ENCODE peak calls at places on chromosomes 12 and 14, in four cellular contexts. One of them, this sample, is unnamed.

GRCh38 chr12:88035907-88036289 is 6.7 kb upstream of the C12orf50 start:
- DNase-seq in GM12878: no peak
- DNase-seq in K562: no peak
- DNase-seq in HEK293T: peak
- DNase-seq in this sample: no peak

GRCh38 chr12:87603727-87604126 is 425.5 kb downstream of the C12orf50 start:
- DNase-seq in K562: no peak
- DNase-seq in GM12878: no peak
- DNase-seq in HEK293T: no peak
- DNase-seq in this sample: no peak

GRCh38 chr12:54388214-54389138 is 3.9 kb upstream of the ZNF385A start:
- DNase-seq in HEK293T: no peak
- DNase-seq in K562: peak
- DNase-seq in GM12878: no peak
- DNase-seq in this sample: no peak

GRCh38 chr12:32134144-32134888 is 27.7 kb downstream of the BICD1 start:
- DNase-seq in K562: no peak
- DNase-seq in HEK293T: no peak
- DNase-seq in GM12878: peak
- DNase-seq in this sample: no peak

GRCh38 chr12:125111403-125111802 is 46.2 kb downstream of the AACS start:
- DNase-seq in HEK293T: no peak
- DNase-seq in GM12878: no peak
- DNase-seq in K562: no peak
- DNase-seq in this sample: no peak

GRCh38 chr12:92619730-92620684 is 82.8 kb upstream of the PLEKHG7 start:
- DNase-seq in K562: no peak
- DNase-seq in HEK293T: no peak
- DNase-seq in GM12878: no peak
- DNase-seq in this sample: no peak

GRCh38 chr14:96104469-96105057 is 65.4 kb downstream of the C14orf132 start:
- DNase-seq in HEK293T: no peak
- DNase-seq in GM12878: no peak
- DNase-seq in K562: no peak
- DNase-seq in this sample: peak

GRCh38 chr12:54038760-54039414 is 6.0 kb downstream of the HOXC5 start:
- DNase-seq in HEK293T: no peak
- DNase-seq in K562: no peak
- DNase-seq in GM12878: no peak
- DNase-seq in this sample: no peak

GRCh38 chr14:88871429-88871828 is 47.0 kb downstream of the TTC8 start:
- DNase-seq in GM12878: no peak
- DNase-seq in K562: no peak
- DNase-seq in HEK293T: no peak
- DNase-seq in this sample: no peak

GRCh38 chr14:22791302-22791701 is 23.9 kb downstream of the SLC7A7 start:
- DNase-seq in GM12878: no peak
- DNase-seq in K562: no peak
- DNase-seq in HEK293T: no peak
- DNase-seq in this sample: no peak

GRCh38 chr14:95418858-95419257 is 97.6 kb downstream of the SYNE3 start:
- DNase-seq in HEK293T: no peak
- DNase-seq in K562: no peak
- DNase-seq in GM12878: no peak
- DNase-seq in this sample: no peak

GRCh38 chr12:68565391-68565903 is 45.3 kb upstream of the RAP1B start:
- DNase-seq in GM12878: no peak
- DNase-seq in K562: no peak
- DNase-seq in HEK293T: peak
- DNase-seq in this sample: no peak

GRCh38 chr12:121087467-121088207 is 45.0 kb upstream of the P2RX7 start:
- DNase-seq in HEK293T: no peak
- DNase-seq in GM12878: no peak
- DNase-seq in K562: no peak
- DNase-seq in this sample: no peak

GRCh38 chr14:61761959-61762786 is at the start of gene SNAPC1:
- DNase-seq in K562: peak
- DNase-seq in HEK293T: peak
- DNase-seq in GM12878: peak
- DNase-seq in this sample: peak

GRCh38 chr12:131040491-131040890 is 86.8 kb downstream of the ADGRD1 start:
- DNase-seq in K562: no peak
- DNase-seq in HEK293T: no peak
- DNase-seq in GM12878: no peak
- DNase-seq in this sample: no peak

GRCh38 chr12:53005215-53005985 is 856 bp upstream of the EIF4B start:
- DNase-seq in HEK293T: no peak
- DNase-seq in K562: no peak
- DNase-seq in GM12878: no peak
- DNase-seq in this sample: no peak

GRCh38 chr14:63853831-63854293 is 1.1 kb downstream of the SYNE2 start:
- DNase-seq in GM12878: no peak
- DNase-seq in K562: no peak
- DNase-seq in HEK293T: peak
- DNase-seq in this sample: peak

GRCh38 chr12:6772729-6773661 is 675 bp downstream of the LAG3 start:
- DNase-seq in HEK293T: no peak
- DNase-seq in K562: no peak
- DNase-seq in GM12878: no peak
- DNase-seq in this sample: no peak

GRCh38 chr12:49264873-49265792 is at the start of gene TUBA1C:
- DNase-seq in K562: peak
- DNase-seq in GM12878: peak
- DNase-seq in HEK293T: peak
- DNase-seq in this sample: peak
- TF ChIP-seq FOXK2 in K562: no peak
- TF ChIP-seq FOXK2 in GM12878: no peak
- TF ChIP-seq FOXK2 in HEK293T: no peak
- TF ChIP-seq FOXK2 in this sample: no peak

GRCh38 chr14:59871166-59871495 is 555 bp upstream of the RTN1 start:
- DNase-seq in HEK293T: no peak
- DNase-seq in GM12878: no peak
- DNase-seq in K562: no peak
- DNase-seq in this sample: no peak

GRCh38 chr14:59868021-59868420 is 2.6 kb downstream of the RTN1 start:
- DNase-seq in GM12878: no peak
- DNase-seq in K562: no peak
- DNase-seq in HEK293T: no peak
- DNase-seq in this sample: no peak

GRCh38 chr14:59869381-59870255 is 958 bp downstream of the RTN1 start:
- DNase-seq in K562: no peak
- DNase-seq in HEK293T: no peak
- DNase-seq in GM12878: no peak
- DNase-seq in this sample: no peak

GRCh38 chr14:59870277-59871165 is at the start of gene RTN1:
- DNase-seq in K562: peak
- DNase-seq in HEK293T: peak
- DNase-seq in GM12878: no peak
- DNase-seq in this sample: no peak
- TF ChIP-seq FOXK2 in K562: no peak
- TF ChIP-seq FOXK2 in HEK293T: no peak
- TF ChIP-seq FOXK2 in GM12878: no peak
- TF ChIP-seq FOXK2 in this sample: no peak

DNA sequence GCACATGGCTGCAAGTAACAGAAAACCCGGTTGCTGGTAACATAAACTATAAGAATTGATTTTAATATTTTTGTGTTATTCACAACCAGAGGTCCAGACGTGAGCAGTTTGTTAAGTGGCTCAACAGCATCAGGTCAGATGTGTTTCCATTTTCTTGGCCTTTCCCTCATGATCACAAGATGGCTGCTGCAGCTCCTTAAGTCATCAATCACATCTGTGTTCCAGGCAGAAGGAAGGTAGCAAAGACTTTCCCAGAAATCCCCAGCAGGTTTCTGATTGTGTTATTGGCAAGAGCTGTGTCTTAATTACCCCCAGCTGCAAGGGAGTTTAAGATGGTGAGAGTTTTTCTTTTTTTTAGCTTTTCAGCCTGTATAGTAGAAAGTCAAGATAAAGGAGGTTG is 40.4 kb upstream of the MYL2 start:
- DNase-seq in K562: no peak
- DNase-seq in GM12878: no peak
- DNase-seq in HEK293T: no peak
- DNase-seq in this sample: no peak
- TF ChIP-seq FOXK2 in K562: no peak
- TF ChIP-seq FOXK2 in GM12878: no peak
- TF ChIP-seq FOXK2 in HEK293T: no peak
- TF ChIP-seq FOXK2 in this sample: no peak

GRCh38 chr12:126761420-126761819 is 1505.5 kb upstream of the TMEM132C start:
- DNase-seq in K562: no peak
- DNase-seq in GM12878: no peak
- DNase-seq in HEK293T: no peak
- DNase-seq in this sample: no peak
- TF ChIP-seq FOXK2 in K562: no peak
- TF ChIP-seq FOXK2 in GM12878: no peak
- TF ChIP-seq FOXK2 in HEK293T: no peak
- TF ChIP-seq FOXK2 in this sample: no peak

GRCh38 chr12:1611775-1612174 is 17.3 kb upstream of the WNT5B start:
- DNase-seq in K562: no peak
- DNase-seq in HEK293T: no peak
- DNase-seq in GM12878: no peak
- DNase-seq in this sample: no peak
- TF ChIP-seq FOXK2 in K562: no peak
- TF ChIP-seq FOXK2 in HEK293T: no peak
- TF ChIP-seq FOXK2 in GM12878: no peak
- TF ChIP-seq FOXK2 in this sample: no peak